ENCODE peak calls at places on chromosomes 1 and 21, in four cellular contexts. C, B, G and W are unnamed samples.

GRCh38 chr1:7247158-7247557 is 461.9 kb downstream of the CAMTA1 start:
- DNase-seq in C (no peak), B (no peak), G (no peak), W (no peak)

GRCh38 chr1:150477733-150478132 is 9.5 kb upstream of the TARS2 start:
- DNase-seq in C (no peak), B (no peak), G (no peak), W (no peak)

GRCh38 chr1:56146449-56146848 is 432.9 kb downstream of the PLPP3 start:
- DNase-seq in C (no peak), B (no peak), G (no peak), W (no peak)

GRCh38 chr1:115373305-115373704 is 35.3 kb upstream of the NGF start:
- DNase-seq in C (no peak), B (no peak), G (no peak), W (no peak)

GRCh38 chr1:184283999-184284398 is 102.8 kb upstream of the C1orf21 start:
- DNase-seq in C (peak), B (no peak), G (no peak), W (no peak)

GRCh38 chr1:235920596-235921375 is 54.1 kb upstream of the LYST start:
- DNase-seq in C (no peak), B (no peak), G (no peak), W (no peak)

GRCh38 chr1:228366851-228367741 is 39.5 kb downstream of the TRIM11 start:
- DNase-seq in C (no peak), B (no peak), G (no peak), W (no peak)

GRCh38 chr1:18069903-18070302 is 37.7 kb upstream of the IGSF21 start:
- DNase-seq in C (no peak), B (no peak), G (no peak), W (no peak)

GRCh38 chr21:39006653-39007417 is 176.4 kb downstream of the PSMG1 start:
- DNase-seq in C (peak), B (no peak), G (peak), W (no peak)

GRCh38 chr1:82700476-82700875 is 899.7 kb downstream of the ADGRL2 start:
- DNase-seq in C (no peak), B (no peak), G (no peak), W (no peak)

GRCh38 chr1:161311595-161312181 is 1.9 kb upstream of the MPZ start:
- DNase-seq in C (no peak), B (no peak), G (no peak), W (no peak)

GRCh38 chr1:202017385-202018225 is 7.2 kb downstream of the ELF3 start:
- DNase-seq in C (no peak), B (peak), G (no peak), W (no peak)

GRCh38 chr1:209839875-209840491 is 12.2 kb downstream of the UTP25 start:
- DNase-seq in C (no peak), B (no peak), G (no peak), W (no peak)

GRCh38 chr1:155933591-155934096 is 569 bp downstream of the KHDC4 start:
- DNase-seq in C (no peak), B (no peak), G (peak), W (no peak)

GRCh38 chr1:45134468-45134873 is 71.9 kb downstream of the ZSWIM5 start:
- DNase-seq in C (no peak), B (no peak), G (no peak), W (no peak)

GRCh38 chr1:177092001-177092400 is 72.5 kb downstream of the ASTN1 start:
- DNase-seq in C (no peak), B (no peak), G (no peak), W (no peak)

GRCh38 chr1:81699234-81699633 is 101.5 kb upstream of the ADGRL2 start:
- DNase-seq in C (no peak), B (no peak), G (no peak), W (no peak)

GRCh38 chr1:203985676-203986075 is 87.2 kb upstream of the SOX13 start:
- DNase-seq in C (no peak), B (no peak), G (no peak), W (no peak)

GRCh38 chr1:153192697-153193096 is 10.5 kb upstream of the LELP1 start:
- DNase-seq in C (no peak), B (no peak), G (peak), W (peak)

GRCh38 chr1:11528636-11529121 is 49.7 kb downstream of the DISP3 start:
- DNase-seq in C (no peak), B (no peak), G (no peak), W (no peak)

GRCh38 chr1:154466136-154466665 is 35.8 kb upstream of the TDRD10 start:
- DNase-seq in C (no peak), B (no peak), G (no peak), W (no peak)

DNA sequence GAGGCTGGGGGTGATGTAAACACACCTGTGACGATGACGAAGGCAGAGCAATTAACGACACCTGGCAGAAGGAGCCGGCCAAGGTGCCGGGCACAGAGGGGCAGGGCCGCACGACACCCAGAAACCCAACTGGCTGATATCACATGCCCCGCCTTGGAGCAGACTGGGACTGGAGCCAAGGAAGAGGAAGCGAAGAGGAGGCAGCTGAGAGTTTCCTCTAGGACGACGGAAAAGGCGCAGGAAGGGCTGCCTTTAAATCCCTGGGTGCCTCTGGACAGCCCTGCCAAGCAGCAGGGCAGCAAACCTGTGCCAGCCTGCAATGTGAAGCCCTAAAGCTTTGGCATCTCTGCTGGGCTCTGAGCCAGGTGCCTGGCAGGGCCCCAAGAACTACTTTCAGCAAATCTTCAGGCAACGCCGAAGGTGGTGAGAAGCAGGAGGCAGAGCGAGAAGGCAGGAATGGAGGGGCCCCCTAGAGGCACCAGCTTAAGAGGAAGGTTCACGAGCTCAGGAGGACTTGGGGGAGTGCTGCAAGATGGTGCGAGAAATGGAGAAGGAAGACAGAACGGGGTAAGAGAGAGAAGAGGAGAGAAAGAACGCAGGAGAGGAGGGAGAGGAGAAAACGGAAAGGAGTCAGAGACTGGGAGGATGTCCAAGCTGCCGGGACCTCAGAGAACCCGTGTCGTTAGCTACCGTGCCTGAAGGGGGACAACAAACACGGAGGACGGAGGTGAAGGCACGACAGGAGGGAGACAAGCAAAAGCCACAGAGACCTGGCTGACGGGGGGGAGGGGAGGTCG is 25.3 kb upstream of the PEF1 start:
- DNase-seq in C (peak), B (peak), G (peak), W (no peak)
- H3K4me3 ChIP-seq in C (peak), B (peak), G (no peak), W (no peak)

GRCh38 chr1:222794656-222795474 is 20.0 kb upstream of the DISP1 start:
- DNase-seq in C (peak), B (no peak), G (no peak), W (no peak)
- TF ChIP-seq CTCF in C (no peak), B (no peak), G (no peak), W (no peak)

GRCh38 chr1:38577937-38578443 is 281.6 kb downstream of the RRAGC start:
- DNase-seq in C (no peak), B (no peak), G (no peak), W (no peak)
- H3K4me3 ChIP-seq in C (peak), B (no peak), G (no peak), W (peak)

GRCh38 chr1:232694475-232694874 is 64.5 kb upstream of the SIPA1L2 start:
- DNase-seq in C (no peak), B (peak), G (no peak), W (no peak)
- TF ChIP-seq CTCF in C (no peak), B (no peak), G (no peak), W (no peak)

GRCh38 chr1:119623651-119624050 is 24.4 kb downstream of the ZNF697 start:
- DNase-seq in C (no peak), B (no peak), G (no peak), W (no peak)

GRCh38 chr1:119621714-119622113 is 26.4 kb downstream of the ZNF697 start:
- DNase-seq in C (no peak), B (no peak), G (no peak), W (no peak)

GRCh38 chr1:119626841-119627240 is 21.2 kb downstream of the ZNF697 start:
- DNase-seq in C (no peak), B (no peak), G (no peak), W (no peak)

GRCh38 chr1:119626146-119626545 is 21.9 kb downstream of the ZNF697 start:
- DNase-seq in C (no peak), B (no peak), G (no peak), W (no peak)

DNA sequence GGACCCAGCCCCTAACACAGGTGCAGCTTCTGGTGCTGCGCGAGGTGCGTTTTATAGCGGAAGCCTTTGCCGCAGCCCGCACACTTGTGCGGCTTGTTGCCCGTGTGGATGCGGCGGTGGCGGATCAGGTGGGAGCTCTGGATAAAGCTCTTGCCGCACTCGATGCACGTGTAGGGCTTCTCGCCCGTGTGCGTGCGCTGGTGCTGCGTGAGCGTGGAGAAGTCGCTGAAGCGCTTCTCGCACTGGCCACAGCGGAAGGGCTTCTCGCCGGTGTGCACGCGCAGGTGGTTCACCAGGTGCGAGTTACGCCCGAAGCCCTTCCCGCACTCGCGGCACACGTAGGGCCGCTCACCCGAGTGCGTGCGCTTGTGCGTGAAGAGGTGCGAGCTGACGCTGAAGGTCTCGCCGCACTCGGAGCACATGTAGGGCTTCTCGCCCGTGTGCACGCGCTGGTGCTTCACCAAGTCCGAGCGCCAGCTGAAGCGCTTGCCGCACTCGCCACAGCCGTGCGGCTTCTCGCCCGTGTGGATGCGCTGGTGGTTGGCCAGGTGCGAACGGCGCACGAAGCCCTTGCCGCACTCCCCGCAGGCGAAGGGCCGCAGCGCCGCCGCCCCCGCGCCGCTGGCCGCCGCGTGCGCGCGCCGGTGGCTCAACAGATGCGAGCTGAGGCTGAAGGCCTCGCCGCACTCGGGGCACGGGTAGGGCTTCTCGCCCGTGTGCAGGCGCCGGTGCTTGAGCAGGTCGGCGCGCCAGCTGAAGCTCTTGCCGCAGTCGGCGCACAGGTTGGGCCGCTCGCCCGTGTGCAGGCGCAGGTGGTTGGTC is 25.2 kb downstream of the ZNF697 start:
- DNase-seq in C (no peak), B (no peak), G (no peak), W (no peak)
- H3K4me3 ChIP-seq in C (no peak), B (no peak), G (no peak), W (no peak)

DNA sequence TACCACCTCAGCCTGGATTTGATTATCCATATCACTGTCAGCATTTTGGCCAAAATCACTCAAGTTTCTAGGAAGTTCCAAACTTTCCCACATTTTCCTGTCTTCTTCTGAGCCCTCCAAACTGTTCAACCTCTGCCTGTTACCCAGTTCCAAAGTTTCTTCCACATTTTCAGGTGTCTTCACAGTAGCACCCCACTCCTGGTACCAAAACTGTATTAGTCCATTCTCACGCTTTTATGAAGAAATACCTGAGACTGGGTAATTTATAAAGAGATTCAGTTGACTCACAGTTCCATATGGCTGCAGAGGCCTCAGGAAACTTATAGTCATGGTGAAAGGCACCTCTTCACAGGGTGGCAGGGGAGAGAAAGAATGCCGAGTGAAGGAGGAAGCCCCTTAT is 39.4 kb downstream of the STXBP3 start:
- DNase-seq in C (no peak), B (no peak), G (no peak), W (no peak)
- TF ChIP-seq CTCF in C (no peak), B (no peak), G (no peak), W (no peak)

GRCh38 chr1:174786760-174787159 is 213.0 kb upstream of the CACYBP start:
- DNase-seq in C (no peak), B (no peak), G (no peak), W (peak)

GRCh38 chr1:174789399-174789798 is 210.3 kb upstream of the CACYBP start:
- DNase-seq in C (no peak), B (no peak), G (no peak), W (peak)

GRCh38 chr1:174791863-174792262 is 207.9 kb upstream of the CACYBP start:
- DNase-seq in C (no peak), B (no peak), G (peak), W (no peak)

GRCh38 chr1:174785506-174785905 is 214.2 kb upstream of the CACYBP start:
- DNase-seq in C (no peak), B (no peak), G (no peak), W (no peak)

GRCh38 chr1:174788981-174789380 is 210.8 kb upstream of the CACYBP start:
- DNase-seq in C (no peak), B (no peak), G (no peak), W (no peak)
- H3K4me3 ChIP-seq in C (no peak), B (no peak), G (no peak), W (no peak)

DNA sequence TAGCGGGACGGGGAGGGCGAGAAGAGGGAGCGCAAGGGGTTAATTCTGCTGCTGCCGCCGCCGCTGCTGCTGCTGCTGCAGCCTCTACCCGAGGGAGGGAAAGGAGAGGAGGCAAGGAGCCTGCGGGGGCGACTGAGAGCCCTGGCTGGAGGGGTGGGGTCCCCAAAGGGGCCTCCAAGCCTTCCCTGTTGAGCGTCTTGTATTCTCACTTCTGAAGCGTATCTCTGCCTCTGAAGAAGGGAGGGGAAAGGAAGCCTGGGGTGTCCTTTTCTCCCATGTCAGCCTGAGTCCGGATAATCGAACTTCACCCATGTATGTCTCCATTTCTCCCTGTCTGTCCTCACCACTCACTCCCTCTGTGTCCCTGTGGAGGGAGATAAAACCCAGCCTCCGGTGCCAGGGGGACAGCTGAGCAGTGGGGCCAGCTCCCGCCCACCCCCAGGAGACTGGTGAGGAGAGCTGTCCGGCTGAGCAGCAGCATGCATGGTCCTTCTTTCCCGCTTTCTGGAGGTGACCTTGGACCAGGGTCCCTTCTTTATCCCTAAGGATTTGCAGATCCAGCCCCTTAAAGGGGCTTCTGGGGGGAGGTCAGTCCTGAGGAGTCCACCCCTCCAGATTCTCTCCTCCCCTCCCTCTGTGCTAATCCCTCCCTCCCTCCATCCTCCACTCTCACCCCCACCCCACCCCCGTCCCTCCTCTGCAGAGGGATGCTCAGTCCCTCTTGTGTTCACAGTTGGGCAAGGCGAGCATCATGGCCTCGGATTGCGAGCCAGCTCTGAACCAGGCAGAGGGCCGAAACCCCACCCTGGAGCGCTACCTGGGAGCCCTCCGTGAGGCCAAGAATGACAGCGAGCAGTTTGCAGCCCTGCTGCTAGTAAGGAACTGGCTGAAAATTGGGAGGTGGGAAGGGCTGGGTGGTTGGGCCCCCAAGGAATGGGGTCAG is 1.0 kb downstream of the NCDN start:
- DNase-seq in C (no peak), B (no peak), G (peak), W (no peak)
- TF ChIP-seq CTCF in C (no peak), B (no peak), G (no peak), W (no peak)